ENCODE peak calls at places on chromosome X, in nine cellular contexts. Z is stimulated activated CD4-positive, alpha-beta T cell treated with anti-CD3 and anti-CD28 coated beads, TNF-alpha, amount 100 ng/mL, for 4 hours; Y is activated T-helper 1 cell treated with Interleukin-2 at 50 U/mL for 16 hours; G is stimulated activated CD8-positive, alpha-beta memory T cell treated with anti-CD3 and anti-CD28 coated beads, Interleukin-7, amount 100 ng/mL, for 24 hours; E is iris pigment epithelial cell; M is left ventricle myocardium superior; K is HFF-Myc; A is NCI-H69; X is ecto neural progenitor cell. L is an unnamed sample.

GRCh38 chrX:129559800-129560199 is 19.7 kb downstream of the OCRL start:
- DNase-seq in Z (no peak), Y (no peak), G (no peak), E (no peak), M (no peak), K (no peak), A (no peak), X (no peak), L (no peak)

GRCh38 chrX:20333672-20334071 is 67.0 kb upstream of the RPS6KA3 start:
- DNase-seq in Z (no peak), Y (no peak), G (no peak), E (no peak), M (no peak), K (no peak), A (no peak), X (no peak), L (no peak)

GRCh38 chrX:11446331-11446730 is 153.1 kb downstream of the AMELX start:
- DNase-seq in Z (no peak), Y (no peak), G (no peak), E (peak; percentile 69), M (no peak), K (no peak), A (no peak), X (no peak), L (no peak)

GRCh38 chrX:40008841-40009461 is 88.8 kb downstream of the BCOR start:
- DNase-seq in Z (no peak), Y (no peak), G (no peak), E (peak; percentile 20), M (peak; percentile 69), K (no peak), A (peak; percentile 61), X (peak; percentile 82), L (no peak)

GRCh38 chrX:103530540-103530939 is 11.3 kb upstream of the RAB40A start:
- DNase-seq in Z (no peak), Y (no peak), G (no peak), E (no peak), M (no peak), K (no peak), A (no peak), X (no peak), L (no peak)

GRCh38 chrX:13691845-13692334 is 3.0 kb downstream of the RAB9A start:
- DNase-seq in Z (no peak), Y (no peak), G (no peak), E (no peak), M (no peak), K (no peak), A (no peak), X (no peak), L (no peak)

GRCh38 chrX:110851780-110852179 is 56.2 kb upstream of the CHRDL1 start:
- DNase-seq in Z (no peak), Y (no peak), G (no peak), E (peak; percentile 3), M (no peak), K (no peak), A (peak; percentile 64), X (no peak), L (no peak)

GRCh38 chrX:11242704-11243103 is 50.5 kb upstream of the AMELX start:
- DNase-seq in Z (no peak), Y (no peak), G (no peak), E (no peak), M (no peak), K (no peak), A (no peak), X (no peak), L (no peak)

GRCh38 chrX:151753313-151754041 is 18.9 kb downstream of the CNGA2 start:
- DNase-seq in Z (no peak), Y (no peak), G (no peak), E (peak; percentile 65), M (peak; percentile 70), K (no peak), A (peak; percentile 11), X (peak; percentile 76), L (peak; percentile 7)

GRCh38 chrX:30935985-30936384 is 46.9 kb upstream of the TAB3 start:
- DNase-seq in Z (no peak), Y (no peak), G (no peak), E (peak; percentile 28), M (no peak), K (no peak), A (peak; percentile 3), X (peak; percentile 48), L (no peak)

GRCh38 chrX:75784689-75785491 is at the start of gene MAGEE2:
- DNase-seq in Z (no peak), Y (no peak), G (no peak), E (no peak), M (peak; percentile 43), K (no peak), A (no peak), X (no peak), L (peak; percentile 13)

GRCh38 chrX:17552251-17552650 is 177.3 kb downstream of the NHS start:
- DNase-seq in Z (no peak), Y (no peak), G (no peak), E (peak; percentile 41), M (no peak), K (no peak), A (no peak), X (no peak), L (no peak)

GRCh38 chrX:108261541-108262218 is 170.1 kb downstream of the ATG4A start:
- DNase-seq in Z (no peak), Y (no peak), G (no peak), E (peak; percentile 91), M (no peak), K (peak; percentile 65), A (peak; percentile 46), X (no peak), L (no peak)

GRCh38 chrX:39152106-39152649 is 350.9 kb downstream of the MID1IP1 start:
- DNase-seq in Z (no peak), Y (no peak), G (no peak), E (no peak), M (peak; percentile 58), K (no peak), A (peak; percentile 97), X (peak; percentile 80), L (peak; percentile 95)

GRCh38 chrX:39728025-39728424 is 369.7 kb downstream of the BCOR start:
- DNase-seq in Z (no peak), Y (no peak), G (no peak), E (no peak), M (no peak), K (peak; percentile 67), A (peak; percentile 28), X (no peak), L (no peak)

GRCh38 chrX:9312922-9313867 is 151.7 kb upstream of the TBL1X start:
- DNase-seq in Z (peak; percentile 46), Y (peak; percentile 58), G (peak; percentile 45), E (no peak), M (peak; percentile 53), K (no peak), A (peak; percentile 57), X (peak; percentile 54), L (no peak)

GRCh38 chrX:148874621-148875020 is 374.2 kb downstream of the AFF2 start:
- DNase-seq in Z (no peak), Y (no peak), G (no peak), E (no peak), M (no peak), K (no peak), A (no peak), X (no peak), L (no peak)

GRCh38 chrX:5976332-5976731 is 252.3 kb downstream of the NLGN4X start:
- DNase-seq in Z (no peak), Y (no peak), G (no peak), E (no peak), M (no peak), K (no peak), A (peak; percentile 17), X (no peak), L (no peak)

GRCh38 chrX:10618911-10619310 is 1.5 kb downstream of the MID1 start:
- DNase-seq in Z (no peak), Y (no peak), G (no peak), E (peak; percentile 35), M (no peak), K (no peak), A (peak; percentile 2), X (no peak), L (no peak)

GRCh38 chrX:130343411-130343810 is 3.7 kb downstream of the SLC25A14 start:
- DNase-seq in Z (no peak), Y (no peak), G (no peak), E (peak; percentile 4), M (no peak), K (no peak), A (no peak), X (no peak), L (no peak)

GRCh38 chrX:69362889-69363288 is 141.2 kb upstream of the NALF2 start:
- DNase-seq in Z (no peak), Y (no peak), G (no peak), E (no peak), M (peak; percentile 33), K (peak; percentile 65), A (peak; percentile 22), X (no peak), L (no peak)

GRCh38 chrX:41240504-41240903 is 93.5 kb upstream of the DDX3X start:
- DNase-seq in Z (no peak), Y (no peak), G (no peak), E (no peak), M (no peak), K (no peak), A (no peak), X (no peak), L (no peak)

L was measured in NCI-H2227 treated with DMSO at 0.1 percent for 48 hours.